ENCODE peak calls at places on chromosomes 4 and X, in six cellular contexts. One of them, this sample, is unnamed.

GRCh38 chr4:25930722-25931354 is 16.8 kb downstream of the SMIM20 start:
- DNase-seq in HCT116: no peak
- DNase-seq in endodermal cell: no peak
- DNase-seq in NB4: no peak
- DNase-seq in BE2C: no peak
- DNase-seq in neural crest cell: no peak
- DNase-seq in this sample: no peak

GRCh38 chr4:71074452-71075299 is 81.2 kb downstream of the DCK start:
- DNase-seq in neural crest cell: no peak
- DNase-seq in BE2C: no peak
- DNase-seq in NB4: no peak
- DNase-seq in HCT116: no peak
- DNase-seq in endodermal cell: no peak
- DNase-seq in this sample: no peak

GRCh38 chr4:86816463-86817107 is 32.6 kb downstream of the SLC10A6 start:
- DNase-seq in NB4: no peak
- DNase-seq in HCT116: no peak
- DNase-seq in neural crest cell: no peak
- DNase-seq in endodermal cell: no peak
- DNase-seq in BE2C: no peak
- DNase-seq in this sample: no peak

GRCh38 chr4:70627620-70628019 is 924 bp upstream of the ENAM start:
- DNase-seq in neural crest cell: no peak
- DNase-seq in endodermal cell: no peak
- DNase-seq in BE2C: no peak
- DNase-seq in NB4: no peak
- DNase-seq in HCT116: no peak
- DNase-seq in this sample: no peak

GRCh38 chr4:168562021-168562691 is 65.3 kb downstream of the PALLD start:
- DNase-seq in NB4: no peak
- DNase-seq in neural crest cell: no peak
- DNase-seq in endodermal cell: no peak
- DNase-seq in BE2C: no peak
- DNase-seq in HCT116: no peak
- DNase-seq in this sample: no peak

GRCh38 chr4:74682567-74683359 is 111.6 kb downstream of the BTC start:
- DNase-seq in neural crest cell: no peak
- DNase-seq in BE2C: peak; percentile 6
- DNase-seq in NB4: peak; percentile 8
- DNase-seq in HCT116: peak; percentile 89
- DNase-seq in endodermal cell: peak; percentile 84
- DNase-seq in this sample: peak; percentile 72

GRCh38 chr4:89767924-89768323 is 69.0 kb downstream of the SNCA start:
- DNase-seq in neural crest cell: no peak
- DNase-seq in HCT116: no peak
- DNase-seq in endodermal cell: no peak
- DNase-seq in BE2C: no peak
- DNase-seq in NB4: no peak
- DNase-seq in this sample: no peak

GRCh38 chr4:179867300-179867878 is 2375.8 kb upstream of the TENM3 start:
- DNase-seq in HCT116: peak; percentile 80
- DNase-seq in neural crest cell: peak; percentile 68
- DNase-seq in BE2C: peak; percentile 83
- DNase-seq in NB4: peak; percentile 47
- DNase-seq in endodermal cell: peak; percentile 95
- DNase-seq in this sample: no peak

GRCh38 chrX:74419861-74420193 is 1.5 kb upstream of the SLC16A2 start:
- DNase-seq in neural crest cell: no peak
- DNase-seq in endodermal cell: no peak
- DNase-seq in NB4: no peak
- DNase-seq in HCT116: no peak
- DNase-seq in BE2C: no peak
- DNase-seq in this sample: no peak

GRCh38 chrX:139204903-139205667 is 325.5 kb upstream of the F9 start:
- DNase-seq in HCT116: no peak
- DNase-seq in endodermal cell: peak; percentile 87
- DNase-seq in BE2C: no peak
- DNase-seq in neural crest cell: peak; percentile 67
- DNase-seq in NB4: no peak
- DNase-seq in this sample: no peak

GRCh38 chr4:8850830-8851188 is 20.8 kb downstream of the HMX1 start:
- DNase-seq in neural crest cell: no peak
- DNase-seq in BE2C: no peak
- DNase-seq in HCT116: no peak
- DNase-seq in NB4: no peak
- DNase-seq in endodermal cell: no peak
- DNase-seq in this sample: no peak

GRCh38 chrX:80751456-80751855 is 58.2 kb downstream of the BRWD3 start:
- DNase-seq in NB4: no peak
- DNase-seq in BE2C: no peak
- DNase-seq in HCT116: no peak
- DNase-seq in endodermal cell: no peak
- DNase-seq in neural crest cell: no peak
- DNase-seq in this sample: peak; percentile 24

GRCh38 chrX:65866762-65867161 is 173.1 kb downstream of the VSIG4 start:
- DNase-seq in NB4: no peak
- DNase-seq in endodermal cell: no peak
- DNase-seq in BE2C: no peak
- DNase-seq in HCT116: no peak
- DNase-seq in neural crest cell: no peak
- DNase-seq in this sample: no peak

GRCh38 chrX:65874110-65874509 is 165.8 kb downstream of the VSIG4 start:
- DNase-seq in HCT116: no peak
- DNase-seq in neural crest cell: no peak
- DNase-seq in NB4: no peak
- DNase-seq in endodermal cell: peak; percentile 59
- DNase-seq in BE2C: no peak
- DNase-seq in this sample: no peak

GRCh38 chrX:65866146-65866545 is 173.7 kb downstream of the VSIG4 start:
- DNase-seq in BE2C: no peak
- DNase-seq in endodermal cell: no peak
- DNase-seq in neural crest cell: no peak
- DNase-seq in NB4: no peak
- DNase-seq in HCT116: no peak
- DNase-seq in this sample: no peak

GRCh38 chrX:65874765-65875164 is 165.1 kb downstream of the VSIG4 start:
- DNase-seq in BE2C: no peak
- DNase-seq in neural crest cell: no peak
- DNase-seq in NB4: peak; percentile 6
- DNase-seq in HCT116: no peak
- DNase-seq in endodermal cell: no peak
- DNase-seq in this sample: no peak

GRCh38 chrX:65871671-65872311 is 168.1 kb downstream of the VSIG4 start:
- DNase-seq in BE2C: no peak
- DNase-seq in endodermal cell: peak; percentile 84
- DNase-seq in HCT116: peak; percentile 67
- DNase-seq in NB4: peak; percentile 77
- DNase-seq in neural crest cell: no peak
- DNase-seq in this sample: no peak
- TF ChIP-seq CTCF in BE2C: no peak
- TF ChIP-seq CTCF in endodermal cell: peak; percentile 66
- TF ChIP-seq CTCF in HCT116: peak; percentile 28
- TF ChIP-seq CTCF in NB4: peak; percentile 18
- TF ChIP-seq CTCF in neural crest cell: no peak
- TF ChIP-seq CTCF in this sample: no peak

DNA sequence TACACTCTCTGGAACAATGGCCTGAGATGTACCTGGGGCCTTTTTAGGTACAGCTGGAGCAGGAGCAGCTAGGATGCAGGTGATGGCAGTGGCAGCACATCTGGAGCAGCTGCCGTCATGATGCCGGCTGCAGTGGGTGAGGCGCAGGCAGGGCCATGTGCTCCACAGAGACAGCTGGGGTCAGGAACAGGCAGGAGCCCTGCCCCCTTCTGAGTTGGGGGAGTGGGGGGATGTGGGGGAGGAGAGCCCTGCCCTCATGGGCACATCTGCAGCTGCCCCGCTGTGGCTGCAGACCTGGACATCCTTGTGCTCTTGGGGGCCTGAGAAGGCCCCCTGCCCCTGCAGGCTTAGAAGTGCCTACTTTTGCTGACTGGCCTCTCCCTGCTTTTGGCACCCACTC is 352.8 kb upstream of the PABPC5 start:
- DNase-seq in HCT116: no peak
- DNase-seq in endodermal cell: no peak
- DNase-seq in NB4: no peak
- DNase-seq in neural crest cell: no peak
- DNase-seq in BE2C: no peak
- DNase-seq in this sample: no peak
- TF ChIP-seq CTCF in HCT116: no peak
- TF ChIP-seq CTCF in endodermal cell: no peak
- TF ChIP-seq CTCF in NB4: no peak
- TF ChIP-seq CTCF in neural crest cell: no peak
- TF ChIP-seq CTCF in BE2C: no peak
- TF ChIP-seq CTCF in this sample: no peak

GRCh38 chr4:5710065-5710961 is 688 bp upstream of the EVC start:
- DNase-seq in BE2C: no peak
- DNase-seq in HCT116: no peak
- DNase-seq in neural crest cell: peak; percentile 18
- DNase-seq in NB4: no peak
- DNase-seq in endodermal cell: no peak
- DNase-seq in this sample: no peak

GRCh38 chr4:5711479-5712184 is 631 bp downstream of the EVC start:
- DNase-seq in NB4: no peak
- DNase-seq in HCT116: no peak
- DNase-seq in BE2C: no peak
- DNase-seq in neural crest cell: peak; percentile 19
- DNase-seq in endodermal cell: peak; percentile 82
- DNase-seq in this sample: no peak

GRCh38 chr4:5712517-5712916 is 1.5 kb downstream of the EVC start:
- DNase-seq in endodermal cell: peak; percentile 23
- DNase-seq in NB4: no peak
- DNase-seq in BE2C: no peak
- DNase-seq in neural crest cell: no peak
- DNase-seq in HCT116: no peak
- DNase-seq in this sample: no peak

GRCh38 chr4:5712931-5713330 is 1.9 kb downstream of the EVC start:
- DNase-seq in neural crest cell: no peak
- DNase-seq in endodermal cell: no peak
- DNase-seq in HCT116: no peak
- DNase-seq in NB4: no peak
- DNase-seq in BE2C: no peak
- DNase-seq in this sample: no peak

GRCh38 chr4:5710962-5711478 is at the start of gene EVC:
- DNase-seq in HCT116: no peak
- DNase-seq in BE2C: peak; percentile 42
- DNase-seq in NB4: no peak
- DNase-seq in endodermal cell: peak; percentile 92
- DNase-seq in neural crest cell: peak; percentile 57
- DNase-seq in this sample: no peak
- TF ChIP-seq CTCF in HCT116: no peak
- TF ChIP-seq CTCF in BE2C: no peak
- TF ChIP-seq CTCF in NB4: no peak
- TF ChIP-seq CTCF in endodermal cell: no peak
- TF ChIP-seq CTCF in neural crest cell: no peak
- TF ChIP-seq CTCF in this sample: no peak

GRCh38 chrX:151384807-151385206 is 12.2 kb upstream of the VMA21 start:
- DNase-seq in BE2C: no peak
- DNase-seq in HCT116: no peak
- DNase-seq in endodermal cell: no peak
- DNase-seq in neural crest cell: no peak
- DNase-seq in NB4: no peak
- DNase-seq in this sample: no peak
- TF ChIP-seq CTCF in BE2C: no peak
- TF ChIP-seq CTCF in HCT116: no peak
- TF ChIP-seq CTCF in endodermal cell: peak; percentile 20
- TF ChIP-seq CTCF in neural crest cell: no peak
- TF ChIP-seq CTCF in NB4: no peak
- TF ChIP-seq CTCF in this sample: no peak

GRCh38 chr4:119564106-119564505 is 64.5 kb downstream of the PDE5A start:
- DNase-seq in HCT116: no peak
- DNase-seq in endodermal cell: no peak
- DNase-seq in NB4: no peak
- DNase-seq in BE2C: no peak
- DNase-seq in neural crest cell: no peak
- DNase-seq in this sample: no peak

DNA sequence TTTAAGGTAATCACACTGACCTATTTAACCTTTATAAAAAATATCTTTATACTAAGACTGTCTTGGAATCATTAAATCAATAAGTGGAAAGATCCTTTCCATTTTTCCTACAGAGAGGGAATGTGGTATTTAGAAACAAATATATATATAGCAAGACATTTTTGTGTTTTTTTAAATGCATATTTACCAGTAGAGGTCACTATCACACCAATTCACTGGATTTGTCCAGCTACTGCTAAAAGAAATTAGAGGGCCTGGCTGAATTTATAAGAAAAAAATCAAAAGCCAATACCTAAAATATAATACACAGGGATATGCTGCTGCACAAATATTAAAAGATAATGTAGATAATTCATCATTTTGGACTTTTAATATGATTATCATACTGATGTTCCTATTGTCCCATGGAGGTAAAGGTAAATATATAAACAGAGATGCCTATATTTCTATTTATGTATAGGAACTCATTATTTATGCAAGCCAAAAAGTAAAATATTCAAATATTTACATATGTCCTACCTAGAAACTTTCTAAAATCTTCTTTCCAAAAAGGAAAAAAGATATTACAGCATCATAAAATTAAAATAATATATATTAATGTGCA is 69.5 kb downstream of the PDE5A start:
- DNase-seq in neural crest cell: no peak
- DNase-seq in BE2C: no peak
- DNase-seq in HCT116: peak; percentile 12
- DNase-seq in NB4: peak; percentile 49
- DNase-seq in endodermal cell: no peak
- DNase-seq in this sample: no peak
- TF ChIP-seq CTCF in neural crest cell: peak; percentile 74
- TF ChIP-seq CTCF in BE2C: peak; percentile 51
- TF ChIP-seq CTCF in HCT116: peak; percentile 65
- TF ChIP-seq CTCF in NB4: no peak
- TF ChIP-seq CTCF in endodermal cell: peak; percentile 78
- TF ChIP-seq CTCF in this sample: no peak

DNA sequence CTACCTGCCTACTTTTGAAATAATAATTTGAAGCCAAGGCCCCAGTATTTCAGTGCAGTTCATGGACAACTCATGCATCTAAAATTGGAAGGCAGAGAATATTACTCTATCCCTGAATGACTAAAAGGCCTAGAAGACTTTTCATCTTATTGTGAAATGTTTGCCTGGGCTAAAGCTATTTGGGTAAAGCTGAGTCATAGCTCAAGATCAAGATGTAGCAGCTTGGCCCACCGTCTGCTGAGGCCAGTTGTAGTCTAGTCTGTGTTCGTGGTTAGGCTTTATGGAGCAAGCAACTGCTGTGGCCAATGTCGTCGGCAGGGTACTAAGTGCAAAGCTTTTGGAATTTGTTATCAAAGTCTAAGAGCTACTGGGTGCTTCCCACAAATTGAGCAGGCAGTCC is 929.1 kb downstream of the RAB28 start:
- DNase-seq in endodermal cell: no peak
- DNase-seq in BE2C: no peak
- DNase-seq in HCT116: no peak
- DNase-seq in NB4: peak; percentile 59
- DNase-seq in neural crest cell: no peak
- DNase-seq in this sample: no peak
- TF ChIP-seq CTCF in endodermal cell: no peak
- TF ChIP-seq CTCF in BE2C: no peak
- TF ChIP-seq CTCF in HCT116: no peak
- TF ChIP-seq CTCF in NB4: no peak
- TF ChIP-seq CTCF in neural crest cell: no peak
- TF ChIP-seq CTCF in this sample: no peak

This sample was measured in AG04449.